ENCODE peak calls at places on chromosomes 6 and 20, in four cellular contexts. V is cardiac muscle cell, F is hepatic stellate cell, E is HT1080. D is an unnamed sample.

GRCh38 chr20:17824676-17825224 is 125.0 kb downstream of the BANF2 start:
- DNase-seq in E (no peak), V (no peak), F (no peak), D (no peak)

GRCh38 chr20:57381596-57382503 is 9.3 kb upstream of the RBM38 start:
- DNase-seq in V (peak; percentile 85), E (peak; percentile 73), F (peak; percentile 86), D (peak; percentile 90)

GRCh38 chr6:33197431-33198048 is 2.9 kb downstream of the RXRB start:
- DNase-seq in E (peak; percentile 63), V (peak; percentile 82), F (peak; percentile 88), D (no peak)

GRCh38 chr6:109087661-109088264 is 6.9 kb downstream of the SESN1 start:
- DNase-seq in V (no peak), E (no peak), F (no peak), D (no peak)

GRCh38 chr6:25166955-25167753 is 112.0 kb upstream of the CARMIL1 start:
- DNase-seq in F (no peak), V (no peak), E (no peak), D (no peak)

GRCh38 chr6:5422321-5422915 is 161.1 kb downstream of the FARS2 start:
- DNase-seq in F (peak; percentile 16), V (peak; percentile 32), E (peak; percentile 38), D (peak; percentile 37)

GRCh38 chr20:38034108-38034649 is 633 bp downstream of the RPRD1B start:
- DNase-seq in F (no peak), E (no peak), V (no peak), D (no peak)

GRCh38 chr6:133888931-133889556 is at the start of gene TCF21:
- DNase-seq in V (no peak), F (peak; percentile 89), E (no peak), D (no peak)

GRCh38 chr6:110566346-110567125 is 90.1 kb upstream of the SLC22A16 start:
- DNase-seq in F (peak; percentile 14), V (peak; percentile 71), E (no peak), D (no peak)

GRCh38 chr6:148147431-148147830 is 195.2 kb upstream of the SASH1 start:
- DNase-seq in V (no peak), F (no peak), E (no peak), D (no peak)

GRCh38 chr20:62381202-62381797 is 5.6 kb upstream of the RPS21 start:
- DNase-seq in F (peak; percentile 83), E (peak; percentile 82), V (no peak), D (no peak)

GRCh38 chr6:108578595-108579038 is 17.9 kb downstream of the FOXO3 start:
- DNase-seq in F (peak; percentile 71), E (peak; percentile 35), V (no peak), D (no peak)

GRCh38 chr20:41697861-41698559 is 79.8 kb upstream of the CHD6 start:
- DNase-seq in E (peak; percentile 39), F (peak; percentile 23), V (peak; percentile 13), D (no peak)

GRCh38 chr6:144478487-144478886 is 193.4 kb downstream of the UTRN start:
- DNase-seq in F (no peak), E (no peak), V (peak; percentile 23), D (peak; percentile 34)

GRCh38 chr6:133033263-133033662 is 207.9 kb upstream of the EYA4 start:
- DNase-seq in V (no peak), F (no peak), E (peak; percentile 5), D (no peak)

GRCh38 chr6:44003345-44004061 is 123.7 kb downstream of the MRPL14 start:
- DNase-seq in E (no peak), F (no peak), V (no peak), D (no peak)

GRCh38 chr6:36964349-36964748 is 9.8 kb downstream of the PI16 start:
- DNase-seq in F (no peak), V (no peak), E (no peak), D (no peak)

GRCh38 chr6:26199773-26200728 is 112.8 kb downstream of the HFE start:
- DNase-seq in V (no peak), E (no peak), F (no peak), D (no peak)

D was measured in head of caudate nucleus.